ENCODE peak calls at places on chromosomes 2 and 18, in seven cellular contexts. N, G, L, J, I, T and C are unnamed samples.

GRCh38 chr18:24050916-24051255 is 36.3 kb downstream of the TTC39C start:
- DNase-seq in J (no peak), G (no peak), N (no peak), L (no peak), T (no peak), I (no peak), C (no peak)

GRCh38 chr2:119407430-119408220 is 24.0 kb upstream of the TMEM37 start:
- DNase-seq in J (peak; percentile 73), G (no peak), I (peak; percentile 42), N (peak; percentile 69), L (peak; percentile 35), T (no peak), C (peak; percentile 79)

GRCh38 chr2:199757466-199757865 is 93.5 kb downstream of the FTCDNL1 start:
- DNase-seq in L (peak; percentile 93), J (no peak), I (peak; percentile 16), T (peak; percentile 77), N (no peak), G (peak; percentile 66), C (no peak)

GRCh38 chr2:3302751-3303582 is 74.7 kb downstream of the EIPR1 start:
- DNase-seq in G (no peak), L (peak; percentile 58), N (no peak), I (no peak), J (no peak), T (no peak), C (no peak)

GRCh38 chr2:111157071-111157661 is 36.5 kb downstream of the BCL2L11 start:
- DNase-seq in N (no peak), J (no peak), L (no peak), T (no peak), I (no peak), G (no peak), C (no peak)

GRCh38 chr2:237384672-237385020 is 29.3 kb downstream of the COL6A3 start:
- DNase-seq in L (no peak), I (no peak), N (no peak), J (no peak), G (no peak), T (no peak), C (no peak)

GRCh38 chr18:36737321-36737720 is 91.5 kb downstream of the TPGS2 start:
- DNase-seq in G (no peak), I (no peak), T (no peak), L (no peak), N (no peak), J (no peak), C (no peak)

GRCh38 chr2:260507-261161 is 3.2 kb downstream of the SH3YL1 start:
- DNase-seq in L (no peak), G (no peak), N (no peak), T (no peak), I (no peak), J (no peak), C (no peak)

GRCh38 chr2:9847140-9847539 is 3.9 kb downstream of the TAF1B start:
- DNase-seq in I (peak; percentile 63), L (no peak), G (no peak), N (no peak), T (no peak), J (no peak), C (no peak)

GRCh38 chr2:99697811-99698568 is 208.2 kb upstream of the REV1 start:
- DNase-seq in T (no peak), L (no peak), J (no peak), I (peak; percentile 99), N (no peak), G (no peak), C (no peak)

GRCh38 chr2:18119883-18120282 is 241.4 kb downstream of the KCNS3 start:
- DNase-seq in L (peak; percentile 22), J (no peak), T (no peak), N (no peak), I (peak; percentile 87), G (peak; percentile 66), C (peak; percentile 14)

GRCh38 chr2:78202986-78203670 is 681.0 kb upstream of the LRRTM4 start:
- DNase-seq in N (no peak), I (no peak), T (no peak), J (no peak), L (no peak), G (no peak), C (no peak)

GRCh38 chr2:239881031-239881471 is 144.1 kb downstream of the NDUFA10 start:
- DNase-seq in J (no peak), G (no peak), L (no peak), T (no peak), N (no peak), I (no peak), C (no peak)

GRCh38 chr2:12824771-12825363 is 108.1 kb downstream of the TRIB2 start:
- DNase-seq in I (peak; percentile 67), G (peak; percentile 85), L (no peak), N (no peak), J (no peak), T (no peak), C (no peak)

GRCh38 chr18:74806700-74807416 is 209.2 kb downstream of the ZNF407 start:
- DNase-seq in G (no peak), T (no peak), N (peak; percentile 30), L (no peak), I (peak; percentile 93), J (no peak), C (peak; percentile 30)

GRCh38 chr2:98487806-98488189 is 43.1 kb downstream of the INPP4A start:
- DNase-seq in T (no peak), N (peak; percentile 9), J (peak; percentile 64), L (no peak), G (no peak), I (no peak), C (peak; percentile 58)

GRCh38 chr2:95270541-95271081 is 3.6 kb upstream of the PROM2 start:
- DNase-seq in N (no peak), T (no peak), J (no peak), I (no peak), L (no peak), G (no peak), C (no peak)

GRCh38 chr2:86254576-86255538 is 55.6 kb downstream of the MRPL35 start:
- DNase-seq in G (no peak), T (no peak), N (no peak), L (peak; percentile 3), J (no peak), I (no peak), C (peak; percentile 51)

GRCh38 chr2:209451209-209451822 is 27.5 kb downstream of the MAP2 start:
- DNase-seq in I (no peak), G (no peak), L (no peak), T (no peak), J (no peak), N (no peak), C (no peak)

GRCh38 chr18:58668211-58668610 is 3.1 kb upstream of the MALT1 start:
- DNase-seq in I (peak; percentile 51), G (no peak), N (no peak), J (no peak), T (no peak), L (no peak), C (no peak)

GRCh38 chr18:3132700-3133099 is 87.1 kb downstream of the MYOM1 start:
- DNase-seq in I (peak; percentile 51), L (no peak), J (no peak), T (no peak), N (no peak), G (no peak), C (no peak)

GRCh38 chr2:159083601-159084000 is 115.2 kb downstream of the TANC1 start:
- DNase-seq in J (no peak), T (no peak), N (no peak), L (no peak), I (peak; percentile 78), G (no peak), C (no peak)

GRCh38 chr18:45166341-45167108 is 448.8 kb upstream of the SLC14A2 start:
- DNase-seq in N (no peak), G (peak; percentile 62), J (no peak), I (peak; percentile 93), L (no peak), T (no peak), C (peak; percentile 83)

GRCh38 chr2:73946215-73946614 is 19.5 kb downstream of the DGUOK start:
- DNase-seq in I (no peak), N (no peak), G (no peak), J (no peak), L (no peak), T (no peak), C (no peak)

GRCh38 chr2:41942278-41942677 is 105.5 kb upstream of the PKDCC start:
- DNase-seq in T (no peak), G (no peak), I (no peak), J (no peak), N (no peak), L (no peak), C (no peak)

GRCh38 chr2:97654324-97654723 is 8.5 kb downstream of the COX5B start:
- DNase-seq in G (no peak), T (no peak), J (no peak), I (no peak), L (no peak), N (no peak), C (no peak)

GRCh38 chr2:8004250-8004681 is 677.6 kb upstream of the ID2 start:
- DNase-seq in L (no peak), I (peak; percentile 70), J (no peak), T (no peak), G (no peak), N (peak; percentile 84), C (peak; percentile 18)

GRCh38 chr2:191404568-191404991 is 159.4 kb downstream of the MYO1B start:
- DNase-seq in J (no peak), L (no peak), N (no peak), I (peak; percentile 80), T (no peak), G (no peak), C (peak; percentile 14)

GRCh38 chr2:232420463-232421188 is 14.0 kb downstream of the ALPG start:
- DNase-seq in I (peak; percentile 11), J (no peak), N (no peak), L (peak; percentile 18), G (no peak), T (no peak), C (peak; percentile 63)

GRCh38 chr18:13456736-13457271 is 238.2 kb downstream of the LDLRAD4 start:
- DNase-seq in T (no peak), G (no peak), I (peak; percentile 57), L (no peak), N (no peak), J (no peak), C (no peak)

GRCh38 chr2:892401-892800 is 58.2 kb upstream of the SNTG2 start:
- DNase-seq in G (no peak), I (no peak), N (no peak), J (no peak), T (no peak), L (no peak), C (no peak)

GRCh38 chr2:188819011-188819410 is 155.2 kb upstream of the COL3A1 start:
- DNase-seq in G (no peak), L (no peak), N (no peak), J (no peak), T (no peak), I (no peak), C (no peak)

GRCh38 chr2:19140463-19141208 is 217.8 kb downstream of the OSR1 start:
- DNase-seq in T (no peak), G (no peak), J (no peak), I (peak; percentile 98), N (peak; percentile 20), L (no peak), C (no peak)

GRCh38 chr2:120243211-120243610 is 9.4 kb upstream of the RALB start:
- DNase-seq in N (no peak), G (no peak), T (no peak), J (no peak), L (no peak), I (peak; percentile 57), C (peak; percentile 51)

GRCh38 chr18:51192026-51192425 is 5.5 kb downstream of the MEX3C start:
- DNase-seq in T (no peak), G (no peak), I (no peak), J (no peak), N (no peak), L (no peak), C (no peak)

GRCh38 chr18:47036927-47037605 is 1.6 kb upstream of the ELOA2 start:
- DNase-seq in G (no peak), N (no peak), J (no peak), L (no peak), I (no peak), T (no peak), C (no peak)

GRCh38 chr2:12032421-12032820 is 286.0 kb downstream of the LPIN1 start:
- DNase-seq in T (no peak), L (peak; percentile 5), I (no peak), N (no peak), J (no peak), G (no peak), C (no peak)

GRCh38 chr2:239942871-239943311 is 82.3 kb downstream of the NDUFA10 start:
- DNase-seq in T (no peak), I (no peak), J (no peak), L (no peak), G (peak; percentile 23), N (no peak), C (no peak)